ENCODE peak calls at places on chromosomes 1 and 21, in six cellular contexts. Q is cardiac muscle cell, K is DND-41, H is neuronal stem cell, B is astrocyte, F is SK-N-SH. S is an unnamed sample.

GRCh38 chr1:101235696-101236545 is 898 bp upstream of the S1PR1 start:
- DNase-seq in Q (peak; percentile 76), K (no peak), H (peak; percentile 71), B (peak; percentile 23), F (peak; percentile 63), S (peak; percentile 85)

GRCh38 chr21:46097826-46098286 is at the start of gene COL6A2:
- DNase-seq in Q (peak; percentile 82), K (no peak), H (peak; percentile 54), B (no peak), F (peak; percentile 97), S (peak; percentile 91)

GRCh38 chr1:202806845-202807366 is 1.3 kb downstream of the KDM5B start:
- DNase-seq in Q (peak; percentile 51), K (no peak), H (no peak), B (no peak), F (no peak), S (peak; percentile 69)

GRCh38 chr1:27538793-27539192 is 48.8 kb upstream of the WASF2 start:
- DNase-seq in Q (no peak), K (no peak), H (no peak), B (peak; percentile 76), F (no peak), S (no peak)

GRCh38 chr1:186648606-186649005 is 31.6 kb downstream of the PTGS2 start:
- DNase-seq in Q (no peak), K (no peak), H (no peak), B (no peak), F (no peak), S (no peak)

GRCh38 chr1:22508329-22508728 is 55.0 kb upstream of the EPHA8 start:
- DNase-seq in Q (peak; percentile 48), K (no peak), H (no peak), B (no peak), F (no peak), S (no peak)

GRCh38 chr1:179083031-179083345 is 1.1 kb downstream of the TOR3A start:
- DNase-seq in Q (no peak), K (peak; percentile 49), H (no peak), B (peak; percentile 35), F (peak; percentile 48), S (no peak)

GRCh38 chr1:165369255-165369848 is 12.8 kb upstream of the LMX1A start:
- DNase-seq in Q (peak; percentile 71), K (peak; percentile 61), H (no peak), B (no peak), F (peak; percentile 72), S (peak; percentile 90)

GRCh38 chr1:203692565-203693470 is 66.2 kb downstream of the ATP2B4 start:
- DNase-seq in Q (peak; percentile 34), K (no peak), H (no peak), B (peak; percentile 96), F (no peak), S (no peak)

GRCh38 chr1:19315378-19316206 is 3.5 kb downstream of the SLC66A1 start:
- DNase-seq in Q (no peak), K (no peak), H (no peak), B (peak; percentile 46), F (no peak), S (no peak)

GRCh38 chr1:12096615-12097014 is 33.5 kb downstream of the TNFRSF8 start:
- DNase-seq in Q (no peak), K (no peak), H (no peak), B (no peak), F (no peak), S (no peak)

GRCh38 chr1:239952348-239953307 is 139.1 kb upstream of the FMN2 start:
- DNase-seq in Q (peak; percentile 14), K (no peak), H (no peak), B (no peak), F (no peak), S (peak; percentile 89)

GRCh38 chr1:6003568-6004411 is 11.6 kb upstream of the NPHP4 start:
- DNase-seq in Q (no peak), K (peak; percentile 33), H (peak; percentile 36), B (no peak), F (peak; percentile 69), S (peak; percentile 76)

GRCh38 chr1:99700020-99700419 is 54.1 kb downstream of the PALMD start:
- DNase-seq in Q (no peak), K (no peak), H (no peak), B (no peak), F (no peak), S (no peak)

GRCh38 chr1:108609483-108610066 is 49.7 kb downstream of the EEIG2 start:
- DNase-seq in Q (no peak), K (no peak), H (no peak), B (no peak), F (no peak), S (no peak)

GRCh38 chr1:56496861-56497772 is 82.2 kb downstream of the PLPP3 start:
- DNase-seq in Q (no peak), K (no peak), H (no peak), B (no peak), F (peak; percentile 22), S (no peak)

GRCh38 chr1:12076425-12077005 is 13.4 kb downstream of the TNFRSF8 start:
- DNase-seq in Q (no peak), K (no peak), H (no peak), B (no peak), F (no peak), S (no peak)

GRCh38 chr1:3556336-3556735 is 55.0 kb downstream of the MEGF6 start:
- DNase-seq in Q (no peak), K (no peak), H (no peak), B (no peak), F (no peak), S (no peak)

GRCh38 chr1:203678943-203679661 is 52.5 kb downstream of the ATP2B4 start:
- DNase-seq in Q (no peak), K (no peak), H (no peak), B (no peak), F (no peak), S (no peak)

GRCh38 chr1:167373398-167373797 is 144.9 kb downstream of the CD247 start:
- DNase-seq in Q (no peak), K (no peak), H (no peak), B (peak; percentile 43), F (peak; percentile 65), S (no peak)

GRCh38 chr1:178470411-178470960 is 26.3 kb downstream of the CLEC20A start:
- DNase-seq in Q (peak; percentile 11), K (no peak), H (no peak), B (no peak), F (no peak), S (no peak)

GRCh38 chr1:63955746-63956145 is 181.9 kb downstream of the ROR1 start:
- DNase-seq in Q (no peak), K (no peak), H (no peak), B (no peak), F (no peak), S (no peak)

GRCh38 chr1:34113362-34113761 is 51.7 kb downstream of the CSMD2 start:
- DNase-seq in Q (peak; percentile 51), K (no peak), H (no peak), B (no peak), F (no peak), S (peak; percentile 89)

GRCh38 chr1:155932487-155932886 is 1.7 kb downstream of the KHDC4 start:
- DNase-seq in Q (no peak), K (no peak), H (no peak), B (no peak), F (no peak), S (no peak)

GRCh38 chr1:198660341-198661056 is 21.7 kb downstream of the PTPRC start:
- DNase-seq in Q (no peak), K (no peak), H (no peak), B (no peak), F (no peak), S (no peak)

GRCh38 chr1:198662821-198663220 is 24.0 kb downstream of the PTPRC start:
- DNase-seq in Q (no peak), K (no peak), H (no peak), B (no peak), F (no peak), S (no peak)

GRCh38 chr1:198667796-198668195 is 29.0 kb downstream of the PTPRC start:
- DNase-seq in Q (no peak), K (no peak), H (no peak), B (no peak), F (no peak), S (no peak)

GRCh38 chr1:198667186-198667585 is 28.3 kb downstream of the PTPRC start:
- DNase-seq in Q (no peak), K (no peak), H (no peak), B (peak; percentile 67), F (no peak), S (no peak)

GRCh38 chr1:198663996-198664789 is 25.4 kb downstream of the PTPRC start:
- DNase-seq in Q (no peak), K (no peak), H (no peak), B (no peak), F (no peak), S (no peak)
- H3K4me1 ChIP-seq in Q (no peaks in the 10 kb centered on the region), K (peaks cover 55% of the 10 kb centered on the region), H (peaks cover 6% of the 10 kb centered on the region), B (peaks cover 21% of the 10 kb centered on the region), F (peaks cover 20% of the 10 kb centered on the region), S (no peaks in the 10 kb centered on the region)

DNA sequence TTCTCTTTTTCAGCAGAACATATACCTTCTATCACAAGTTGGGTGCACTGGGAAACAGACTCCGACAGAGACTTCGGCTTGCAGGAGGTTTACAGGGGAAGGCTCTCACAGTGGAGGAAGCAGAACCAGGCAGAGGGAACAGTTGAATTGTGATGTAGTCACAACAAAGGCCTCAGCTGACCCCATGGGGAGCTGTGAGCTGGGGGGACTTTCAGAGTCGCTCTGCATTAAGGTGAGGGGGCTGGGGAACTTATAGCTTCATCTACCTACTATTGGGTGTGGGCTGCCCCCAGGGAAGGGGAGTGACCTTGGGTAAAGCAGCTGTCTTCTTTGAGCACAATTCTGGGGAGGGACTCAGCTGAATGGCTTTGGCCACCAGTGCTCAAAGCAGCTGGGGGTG is 94.9 kb upstream of the POU3F1 start:
- DNase-seq in Q (no peak), K (no peak), H (no peak), B (no peak), F (no peak), S (peak; percentile 71)
- H3K4me3 ChIP-seq in Q (no peak overlapping the region), K (no peak overlapping the region), H (no peak overlapping the region), B (no peak overlapping the region), F (no peak overlapping the region), S (no peak overlapping the region)

GRCh38 chr1:90728656-90729257 is 11.7 kb upstream of the BARHL2 start:
- DNase-seq in Q (no peak), K (no peak), H (no peak), B (no peak), F (no peak), S (peak; percentile 69)
- H3K4me1 ChIP-seq in Q (peaks cover 15% of the 10 kb centered on the region), K (no peaks in the 10 kb centered on the region), H (peaks cover 26% of the 10 kb centered on the region), B (no peaks in the 10 kb centered on the region), F (no peaks in the 10 kb centered on the region), S (peaks cover 5% of the 10 kb centered on the region)

DNA sequence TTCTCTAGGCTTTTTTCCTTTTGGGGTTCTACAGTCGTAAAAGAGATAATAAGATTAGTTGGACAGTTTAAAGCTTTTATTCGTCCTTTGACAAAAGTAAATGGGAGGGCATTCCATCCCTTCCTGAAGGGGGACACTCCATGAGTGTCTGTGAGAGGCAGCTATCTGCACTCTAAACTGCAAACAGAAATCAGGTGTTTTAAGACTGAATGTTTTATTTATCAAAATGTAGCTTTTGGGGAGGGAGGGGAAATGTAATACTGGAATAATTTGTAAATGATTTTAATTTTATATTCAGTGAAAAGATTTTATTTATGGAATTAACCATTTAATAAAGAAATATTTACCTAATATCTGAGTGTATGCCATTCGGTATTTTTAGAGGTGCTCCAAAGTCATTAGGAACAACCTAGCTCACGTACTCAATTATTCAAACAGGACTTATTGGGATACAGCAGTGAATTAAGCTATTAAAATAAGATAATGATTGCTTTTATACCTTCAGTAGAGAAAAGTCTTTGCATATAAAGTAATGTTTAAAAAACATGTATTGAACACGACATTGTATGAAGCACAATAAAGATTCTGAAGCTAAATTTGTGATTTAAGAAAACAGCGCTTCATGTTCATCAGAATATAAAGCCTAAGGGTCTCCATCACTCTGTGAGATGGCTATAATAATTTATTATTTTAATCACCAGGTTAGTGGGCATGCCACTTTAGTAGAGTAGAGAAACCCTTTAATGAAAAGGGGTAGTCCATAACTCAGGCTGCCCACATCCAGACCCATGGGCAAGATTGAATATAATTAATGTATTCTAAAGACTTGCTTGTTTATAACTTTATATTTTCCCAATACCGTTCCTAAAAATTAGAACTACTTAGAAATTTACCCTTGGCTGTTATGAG is 3.0 kb downstream of the CCN1 start:
- DNase-seq in Q (no peak), K (no peak), H (no peak), B (no peak), F (no peak), S (no peak)
- H3K4me3 ChIP-seq in Q (no peak overlapping the region), K (no peak overlapping the region), H (no peak overlapping the region), B (peak overlapping the region; percentile 100), F (peak overlapping the region; percentile 87), S (peak overlapping the region; percentile 89)